ENCODE peak calls at places on chromosomes 1 and 21, in seven cellular contexts. K, Y, Z, E, F, U and M are unnamed samples.

GRCh38 chr1:222777977-222778376 is 36.9 kb upstream of the DISP1 start:
- DNase-seq in K (no peak), Y (peak), Z (no peak), E (peak), F (peak), U (peak), M (no peak)

GRCh38 chr1:54558434-54559030 is 10.5 kb downstream of the ACOT11 start:
- DNase-seq in K (no peak), Y (no peak), Z (no peak), E (no peak), F (no peak), U (no peak), M (no peak)

GRCh38 chr21:41632748-41633475 is 125.0 kb upstream of the TMPRSS2 start:
- DNase-seq in K (no peak), Y (no peak), Z (no peak), E (no peak), F (no peak), U (peak), M (no peak)

GRCh38 chr21:14319805-14320204 is 63.1 kb downstream of the HSPA13 start:
- DNase-seq in K (no peak), Y (no peak), Z (no peak), E (no peak), F (no peak), U (no peak), M (no peak)

GRCh38 chr1:222420621-222421020 is 127.3 kb downstream of the HHIPL2 start:
- DNase-seq in K (no peak), Y (no peak), Z (no peak), E (no peak), F (no peak), U (no peak), M (no peak)

GRCh38 chr1:119587328-119587727 is 60.7 kb downstream of the ZNF697 start:
- DNase-seq in K (no peak), Y (peak), Z (no peak), E (peak), F (no peak), U (peak), M (no peak)

GRCh38 chr1:59391216-59392179 is 94.6 kb downstream of the FGGY start:
- DNase-seq in K (no peak), Y (no peak), Z (no peak), E (no peak), F (no peak), U (no peak), M (no peak)

GRCh38 chr1:3634059-3634800 is 9.4 kb downstream of the TPRG1L start:
- DNase-seq in K (no peak), Y (no peak), Z (no peak), E (no peak), F (no peak), U (no peak), M (no peak)

GRCh38 chr1:25780318-25781129 is 19.5 kb upstream of the SELENON start:
- DNase-seq in K (peak), Y (peak), Z (no peak), E (peak), F (peak), U (peak), M (no peak)

GRCh38 chr1:92536593-92537332 is 50.0 kb upstream of the GFI1 start:
- DNase-seq in K (no peak), Y (peak), Z (no peak), E (peak), F (peak), U (peak), M (no peak)

GRCh38 chr1:22846453-22846852 is 126.2 kb downstream of the LACTBL1 start:
- DNase-seq in K (no peak), Y (no peak), Z (no peak), E (no peak), F (no peak), U (no peak), M (no peak)

GRCh38 chr1:153771241-153771640 is 4.0 kb upstream of the SLC27A3 start:
- DNase-seq in K (no peak), Y (no peak), Z (no peak), E (no peak), F (no peak), U (no peak), M (no peak)

GRCh38 chr1:19597463-19598309 is 46.4 kb upstream of the NBL1 start:
- DNase-seq in K (peak), Y (peak), Z (no peak), E (peak), F (peak), U (peak), M (no peak)

GRCh38 chr1:179091691-179092165 is 9.9 kb downstream of the TOR3A start:
- DNase-seq in K (no peak), Y (peak), Z (no peak), E (peak), F (peak), U (no peak), M (no peak)

GRCh38 chr1:8496473-8496872 is 178.6 kb downstream of the SLC45A1 start:
- DNase-seq in K (no peak), Y (no peak), Z (no peak), E (no peak), F (no peak), U (no peak), M (no peak)

GRCh38 chr1:210298936-210299335 is 29.8 kb upstream of the HHAT start:
- DNase-seq in K (no peak), Y (no peak), Z (no peak), E (peak), F (no peak), U (no peak), M (no peak)

GRCh38 chr21:45945066-45945867 is 36.3 kb upstream of the COL6A1 start:
- DNase-seq in K (no peak), Y (no peak), Z (no peak), E (no peak), F (no peak), U (no peak), M (no peak)

GRCh38 chr1:179175011-179175934 is 54.2 kb downstream of the ABL2 start:
- DNase-seq in K (no peak), Y (peak), Z (peak), E (peak), F (peak), U (peak), M (no peak)

GRCh38 chr1:159959451-159959850 is 5.4 kb upstream of the SLAMF9 start:
- DNase-seq in K (no peak), Y (no peak), Z (peak), E (no peak), F (no peak), U (peak), M (no peak)

GRCh38 chr1:165376041-165376810 is 19.7 kb upstream of the LMX1A start:
- DNase-seq in K (peak), Y (peak), Z (peak), E (peak), F (peak), U (peak), M (peak)

GRCh38 chr1:201298381-201299367 is 15.4 kb downstream of the PKP1 start:
- DNase-seq in K (no peak), Y (no peak), Z (peak), E (peak), F (no peak), U (peak), M (no peak)

GRCh38 chr21:43712268-43712942 is 6.5 kb upstream of the PDXK start:
- DNase-seq in K (no peak), Y (peak), Z (peak), E (no peak), F (peak), U (peak), M (no peak)

GRCh38 chr1:247588060-247588459 is at the start of gene OR2G2:
- DNase-seq in K (no peak), Y (no peak), Z (no peak), E (no peak), F (no peak), U (no peak), M (no peak)

GRCh38 chr1:167457936-167458584 is 60.3 kb downstream of the CD247 start:
- DNase-seq in K (no peak), Y (no peak), Z (no peak), E (no peak), F (no peak), U (no peak), M (no peak)

GRCh38 chr1:232174306-232174705 is 455.6 kb downstream of the SIPA1L2 start:
- DNase-seq in K (no peak), Y (no peak), Z (no peak), E (no peak), F (no peak), U (no peak), M (no peak)

GRCh38 chr21:18549214-18549905 is 145.8 kb upstream of the TMPRSS15 start:
- DNase-seq in K (no peak), Y (peak), Z (no peak), E (no peak), F (no peak), U (no peak), M (no peak)

GRCh38 chr21:15797577-15798363 is 68.0 kb downstream of the USP25 start:
- DNase-seq in K (peak), Y (peak), Z (no peak), E (peak), F (no peak), U (no peak), M (no peak)

GRCh38 chr1:11412166-11412565 is 66.8 kb upstream of the DISP3 start:
- DNase-seq in K (no peak), Y (no peak), Z (no peak), E (no peak), F (no peak), U (no peak), M (no peak)

GRCh38 chr1:119316870-119317416 is 51.6 kb upstream of the HAO2 start:
- DNase-seq in K (peak), Y (no peak), Z (peak), E (no peak), F (no peak), U (peak), M (peak)

GRCh38 chr1:153565529-153566374 is at the start of gene S100A2:
- DNase-seq in K (no peak), Y (peak), Z (peak), E (peak), F (peak), U (peak), M (no peak)

GRCh38 chr1:222829868-222830267 is 15.0 kb downstream of the DISP1 start:
- DNase-seq in K (no peak), Y (peak), Z (no peak), E (peak), F (peak), U (no peak), M (no peak)

GRCh38 chr1:246301553-246302250 is 205.4 kb downstream of the SMYD3 start:
- DNase-seq in K (no peak), Y (no peak), Z (no peak), E (no peak), F (no peak), U (no peak), M (no peak)

GRCh38 chr21:45308211-45309068 is 20.7 kb upstream of the POFUT2 start:
- DNase-seq in K (no peak), Y (peak), Z (no peak), E (peak), F (peak), U (no peak), M (peak)

GRCh38 chr1:32286763-32287162 is 5.1 kb upstream of the HDAC1 start:
- DNase-seq in K (peak), Y (no peak), Z (no peak), E (no peak), F (no peak), U (no peak), M (no peak)

GRCh38 chr1:201405484-201405831 is 6.3 kb upstream of the LAD1 start:
- DNase-seq in K (no peak), Y (no peak), Z (peak), E (no peak), F (no peak), U (peak), M (peak)

GRCh38 chr1:183652547-183653467 is at the start of gene APOBEC4:
- DNase-seq in K (no peak), Y (no peak), Z (peak), E (peak), F (no peak), U (no peak), M (no peak)

GRCh38 chr1:71343686-71344416 is 263.0 kb upstream of the ZRANB2 start:
- DNase-seq in K (peak), Y (no peak), Z (no peak), E (no peak), F (no peak), U (peak), M (no peak)
- TF ChIP-seq CTCF in K (peak), Y (peak), Z (no peak), E (no peak), F (no peak), U (peak), M (no peak)

GRCh38 chr1:2556277-2557145 is at the start of gene TNFRSF14:
- DNase-seq in K (no peak), Y (peak), Z (peak), E (peak), F (peak), U (peak), M (no peak)
- TF ChIP-seq CTCF in K (no peak), Y (peak), Z (no peak), E (peak), F (peak), U (no peak), M (no peak)

DNA sequence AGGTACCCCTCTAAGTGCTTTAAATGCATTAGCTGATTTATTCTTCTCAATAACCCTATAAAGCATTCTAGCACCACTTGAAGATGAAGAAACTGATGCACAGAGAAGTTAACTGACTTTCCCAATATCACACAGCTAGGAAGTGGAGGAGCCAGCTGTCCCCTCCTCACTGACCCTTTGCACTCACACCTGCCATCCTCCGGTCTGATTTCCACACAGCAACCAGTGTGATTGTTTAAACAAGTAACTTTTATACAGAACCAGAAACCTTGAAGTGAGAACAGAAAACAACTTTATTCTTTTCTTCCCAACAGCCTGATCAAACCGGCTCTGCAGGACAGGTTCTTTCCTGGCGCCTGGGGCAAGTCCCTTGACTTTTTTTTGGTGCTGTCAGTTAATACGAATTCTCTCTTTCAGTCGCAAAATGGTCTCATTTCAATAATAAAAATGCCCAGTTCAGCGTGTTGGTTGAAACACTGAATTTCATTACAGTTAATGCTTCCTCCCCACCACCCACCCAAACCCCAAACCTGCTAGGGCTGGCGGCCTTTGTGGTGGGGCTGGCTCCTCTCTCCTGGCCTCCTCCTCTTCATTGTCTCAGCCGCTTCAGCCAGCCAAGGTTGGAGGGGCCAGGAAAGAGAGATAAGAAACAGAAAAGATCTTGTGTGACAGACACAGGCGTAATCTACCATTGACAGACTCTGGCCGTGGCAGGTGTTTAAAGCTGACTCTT is 26.4 kb upstream of the EEIG2 start:
- DNase-seq in K (peak), Y (no peak), Z (peak), E (no peak), F (no peak), U (peak), M (no peak)
- TF ChIP-seq CTCF in K (peak), Y (no peak), Z (no peak), E (no peak), F (no peak), U (no peak), M (no peak)

DNA sequence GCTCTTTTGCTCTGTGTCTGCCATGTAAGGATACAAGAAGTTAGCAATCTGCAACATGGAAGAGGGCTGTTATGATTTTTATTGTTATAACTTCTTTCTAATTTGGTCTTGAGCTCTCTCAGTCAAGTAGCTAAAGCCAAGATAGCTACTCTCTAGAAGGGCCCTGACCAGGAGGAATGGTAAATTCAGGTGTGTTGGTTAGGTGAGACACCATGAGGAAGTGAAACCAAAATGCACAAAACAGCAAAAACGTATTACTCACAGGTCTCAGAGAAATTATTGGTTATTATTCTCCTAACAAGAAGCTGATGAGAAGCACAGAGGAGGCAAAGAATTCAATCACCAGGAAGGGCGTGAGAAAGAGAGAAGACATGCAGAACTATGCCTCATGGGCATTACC is 51.8 kb upstream of the INSL5 start:
- DNase-seq in K (no peak), Y (no peak), Z (no peak), E (no peak), F (no peak), U (no peak), M (no peak)
- TF ChIP-seq CTCF in K (no peak), Y (no peak), Z (no peak), E (no peak), F (no peak), U (no peak), M (no peak)

GRCh38 chr1:45499415-45499769 is 481 bp downstream of the CCDC163 start:
- DNase-seq in K (no peak), Y (peak), Z (no peak), E (no peak), F (no peak), U (no peak), M (peak)
- TF ChIP-seq CTCF in K (no peak), Y (no peak), Z (no peak), E (no peak), F (no peak), U (no peak), M (no peak)

DNA sequence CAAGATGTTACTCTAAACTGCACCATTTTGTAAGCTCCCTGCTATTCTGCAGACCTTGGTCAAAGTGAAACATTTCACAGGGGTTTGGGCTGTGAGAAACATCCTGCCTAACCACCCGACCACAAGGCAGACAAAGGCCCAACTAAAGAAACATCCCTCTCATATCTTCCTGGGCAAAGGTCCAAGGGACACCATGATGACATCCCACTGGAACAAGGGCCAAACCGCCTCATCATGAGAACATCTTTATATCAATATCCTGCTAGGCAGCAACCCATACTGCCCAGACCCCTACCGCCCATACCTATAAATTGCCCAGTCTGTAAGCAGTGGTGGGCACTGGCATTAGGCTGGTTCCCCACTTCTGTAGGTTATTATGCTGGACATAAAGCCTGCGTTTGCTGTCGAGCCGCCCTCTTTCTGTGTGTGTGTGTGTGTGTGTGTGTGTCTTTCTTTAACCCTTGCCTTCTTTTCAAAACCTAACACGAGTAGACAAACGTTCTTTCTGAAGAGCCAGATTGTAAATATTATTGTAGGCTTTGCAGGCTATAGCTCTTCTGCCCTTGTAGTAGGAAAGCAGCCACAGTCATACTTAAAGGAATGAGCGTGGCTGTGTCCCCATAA is 1.0 kb upstream of the PPIE start:
- DNase-seq in K (no peak), Y (peak), Z (no peak), E (peak), F (peak), U (peak), M (no peak)
- TF ChIP-seq CTCF in K (no peak), Y (no peak), Z (no peak), E (no peak), F (no peak), U (no peak), M (no peak)

DNA sequence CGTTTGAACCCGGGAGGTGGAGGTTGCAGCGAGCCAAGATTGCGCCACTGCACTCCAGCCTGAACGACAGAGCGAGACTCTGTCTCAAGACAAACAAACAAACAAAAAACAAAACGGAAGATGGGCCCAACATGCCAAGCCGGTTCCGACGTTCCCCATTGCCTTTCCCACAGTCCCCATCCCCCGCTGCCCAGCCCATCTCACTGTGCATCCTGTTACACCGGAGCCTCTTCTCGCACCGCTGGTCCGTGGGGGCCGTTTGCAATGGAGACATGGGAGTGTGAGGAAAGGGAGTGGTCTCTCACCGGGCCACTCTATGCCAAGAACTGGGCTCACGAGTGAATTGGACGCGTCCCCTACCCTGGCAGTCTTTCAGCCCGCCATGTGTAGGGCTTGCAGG is 1.3 kb upstream of the CFAP74 start:
- DNase-seq in K (no peak), Y (no peak), Z (no peak), E (no peak), F (no peak), U (no peak), M (peak)
- TF ChIP-seq CTCF in K (no peak), Y (no peak), Z (no peak), E (no peak), F (no peak), U (no peak), M (no peak)

GRCh38 chr1:196609114-196609737 is 986 bp upstream of the KCNT2 start:
- DNase-seq in K (peak), Y (no peak), Z (peak), E (no peak), F (peak), U (no peak), M (no peak)
- TF ChIP-seq CTCF in K (no peak), Y (peak), Z (no peak), E (no peak), F (no peak), U (no peak), M (no peak)

DNA sequence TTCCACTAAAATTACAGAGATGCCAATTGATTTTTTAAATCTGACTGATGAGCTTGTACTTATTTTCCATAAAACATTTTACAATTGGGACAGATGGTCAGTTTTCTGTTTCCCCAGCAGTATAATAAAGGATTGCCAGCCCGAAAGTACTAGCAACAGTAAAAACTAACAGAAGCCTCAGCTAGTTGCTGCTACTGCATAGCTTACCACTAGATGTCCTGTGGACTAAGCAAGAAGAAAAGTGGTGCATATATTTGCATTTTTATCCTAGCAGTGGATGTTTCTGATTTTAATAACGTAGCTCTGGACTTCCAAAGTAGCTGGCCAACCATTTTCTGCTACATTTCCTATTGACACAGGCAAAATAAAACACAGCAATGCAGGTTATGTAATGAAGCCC is 241.5 kb downstream of the BARHL2 start:
- DNase-seq in K (peak), Y (peak), Z (no peak), E (peak), F (peak), U (peak), M (no peak)
- TF ChIP-seq CTCF in K (peak), Y (peak), Z (no peak), E (no peak), F (no peak), U (peak), M (peak)